ENCODE peak calls at places on chromosomes 4 and X, in seven cellular contexts. S is mesendoderm; H is putamen; A is pancreas; V is NCI-H1105; Q is lower lobe of right lung; Z is CD4-positive, alpha-beta memory T cell. L is an unnamed sample.

GRCh38 chr4:2141762-2142520 is 82.8 kb downstream of the NAT8L start:
- DNase-seq in A (no peak), Z (no peak), H (peak; percentile 86), Q (no peak), S (no peak), V (no peak), L (no peak)

GRCh38 chr4:137125011-137125410 is 407.3 kb downstream of the PCDH18 start:
- DNase-seq in Q (no peak), H (no peak), S (no peak), V (no peak), Z (no peak), A (no peak), L (no peak)

GRCh38 chr4:8201341-8201781 is 2.3 kb downstream of the SH3TC1 start:
- DNase-seq in V (no peak), H (no peak), S (no peak), A (peak; percentile 71), Q (no peak), Z (peak; percentile 38), L (no peak)

GRCh38 chr4:105472871-105473339 is 957 bp downstream of the PPA2 start:
- DNase-seq in H (no peak), A (no peak), Q (no peak), S (no peak), V (peak; percentile 25), Z (no peak), L (no peak)

GRCh38 chrX:40150503-40150902 is 52.7 kb upstream of the BCOR start:
- DNase-seq in V (no peak), Q (no peak), A (no peak), Z (no peak), H (no peak), S (no peak), L (no peak)

GRCh38 chr4:163484906-163485305 is 9.6 kb upstream of the TMA16 start:
- DNase-seq in Z (peak; percentile 31), Q (no peak), S (peak; percentile 78), A (no peak), V (no peak), H (peak; percentile 35), L (peak; percentile 17)

GRCh38 chr4:19776929-19777328 is 474.8 kb upstream of the SLIT2 start:
- DNase-seq in Z (no peak), S (no peak), A (no peak), Q (no peak), H (no peak), V (no peak), L (peak; percentile 1)

GRCh38 chrX:72029473-72030411 is 102.0 kb downstream of the RTL5 start:
- DNase-seq in V (no peak), Z (no peak), S (no peak), A (no peak), H (no peak), Q (no peak), L (no peak)

GRCh38 chr4:102438873-102439614 is 62.1 kb upstream of the NFKB1 start:
- DNase-seq in A (no peak), V (peak; percentile 17), Q (no peak), S (peak; percentile 54), H (peak; percentile 11), Z (no peak), L (no peak)

GRCh38 chr4:153471691-153472080 is 5.5 kb downstream of the TMEM131L start:
- DNase-seq in Z (peak; percentile 72), V (no peak), S (no peak), A (no peak), Q (no peak), H (no peak), L (no peak)

GRCh38 chr4:127782025-127782274 is 172 bp upstream of the HSPA4L start:
- DNase-seq in V (peak; percentile 49), A (peak; percentile 94), S (peak; percentile 94), Z (no peak), H (peak; percentile 89), Q (peak; percentile 89), L (no peak)

GRCh38 chr4:10108391-10108790 is 8.2 kb downstream of the WDR1 start:
- DNase-seq in S (no peak), A (peak; percentile 16), Q (no peak), V (no peak), H (no peak), Z (no peak), L (no peak)

GRCh38 chr4:100591156-100591876 is 73.5 kb upstream of the EMCN start:
- DNase-seq in Q (peak; percentile 56), V (peak; percentile 62), S (no peak), H (no peak), A (peak; percentile 79), Z (no peak), L (peak; percentile 79)

GRCh38 chrX:39826813-39827543 is 270.8 kb downstream of the BCOR start:
- DNase-seq in H (no peak), Q (no peak), Z (no peak), S (no peak), V (no peak), A (no peak), L (no peak)

GRCh38 chrX:23008431-23009099 is 8.8 kb downstream of the DDX53 start:
- DNase-seq in A (no peak), H (peak; percentile 5), S (peak; percentile 50), Z (no peak), V (no peak), Q (no peak), L (peak; percentile 17)

GRCh38 chr4:98113005-98113404 is 30.3 kb downstream of the STPG2 start:
- DNase-seq in S (peak; percentile 61), V (no peak), Q (no peak), Z (peak; percentile 5), H (peak; percentile 19), A (no peak), L (peak; percentile 22)

GRCh38 chr4:94533405-94534223 is 81.9 kb downstream of the PDLIM5 start:
- DNase-seq in Q (no peak), A (no peak), H (no peak), Z (no peak), V (peak; percentile 56), S (no peak), L (no peak)

GRCh38 chr4:48968814-48969213 is 17.3 kb upstream of the CWH43 start:
- DNase-seq in Z (no peak), A (no peak), H (no peak), V (no peak), Q (no peak), S (no peak), L (no peak)

GRCh38 chr4:125951275-125951887 is 636.6 kb downstream of the FAT4 start:
- DNase-seq in A (no peak), H (no peak), V (no peak), Q (no peak), S (no peak), Z (no peak), L (no peak)

GRCh38 chr4:119231517-119231916 is 19.0 kb downstream of the USP53 start:
- DNase-seq in S (no peak), V (no peak), Z (no peak), A (no peak), H (no peak), Q (no peak), L (no peak)

GRCh38 chr4:15805583-15806517 is 27.7 kb downstream of the CD38 start:
- DNase-seq in H (peak; percentile 41), V (peak; percentile 34), Z (peak; percentile 43), Q (no peak), S (peak; percentile 82), A (no peak), L (peak; percentile 48)

GRCh38 chr4:98341309-98341708 is 80.1 kb downstream of the RAP1GDS1 start:
- DNase-seq in S (peak; percentile 54), Q (no peak), V (no peak), A (no peak), H (no peak), Z (no peak), L (no peak)

GRCh38 chr4:8914461-8915171 is 43.0 kb upstream of the HMX1 start:
- DNase-seq in Z (no peak), S (no peak), Q (no peak), V (no peak), H (no peak), A (no peak), L (no peak)

GRCh38 chrX:38879631-38880220 is 78.5 kb downstream of the MID1IP1 start:
- DNase-seq in H (no peak), S (no peak), V (peak; percentile 44), Z (peak; percentile 8), Q (no peak), A (no peak), L (peak; percentile 31)

GRCh38 chr4:1413687-1414479 is 7.6 kb upstream of the NKX1-1 start:
- DNase-seq in Z (no peak), A (no peak), H (no peak), Q (peak; percentile 26), S (no peak), V (no peak), L (no peak)

GRCh38 chr4:150768492-150768891 is 186.5 kb downstream of the MAB21L2 start:
- DNase-seq in H (no peak), V (no peak), S (no peak), Z (no peak), A (no peak), Q (no peak), L (no peak)

L was measured in NCI-H1092 treated with DMSO at 0.1 percent for 48 hours.